ENCODE peak calls at places on chromosomes 7 and 10, in six cellular contexts. S is NAMALWA, U is transverse colon, V is Right ventricle myocardium superior, Z is GM04504, K is fibroblast of mammary gland. O is an unnamed sample.
A peak's percentile ranks its signal among the peaks of the same experiment; 100 is the strongest.

GRCh38 chr7:101681170-101682007 is 52.3 kb upstream of the MYL10 start:
- DNase-seq in S (no peak), U (no peak), V (peak; percentile 71), Z (peak; percentile 86), K (peak; percentile 84), O (peak; percentile 66)

GRCh38 chr10:44801383-44802327 is 109.5 kb upstream of the TMEM72 start:
- DNase-seq in S (no peak), U (peak; percentile 86), V (peak; percentile 94), Z (peak; percentile 84), K (peak; percentile 90), O (peak; percentile 98)

GRCh38 chr10:84563355-84563754 is 235.0 kb downstream of the CCSER2 start:
- DNase-seq in S (no peak), U (no peak), V (no peak), Z (no peak), K (no peak), O (no peak)

GRCh38 chr10:46538723-46539426 is 17.6 kb downstream of the GPRIN2 start:
- DNase-seq in S (no peak), U (no peak), V (no peak), Z (no peak), K (no peak), O (no peak)

GRCh38 chr10:86263907-86264306 is 102.7 kb downstream of the GRID1 start:
- DNase-seq in S (no peak), U (no peak), V (no peak), Z (no peak), K (no peak), O (no peak)

GRCh38 chr7:17097668-17098297 is 200.7 kb upstream of the AHR start:
- DNase-seq in S (no peak), U (no peak), V (no peak), Z (no peak), K (no peak), O (no peak)

GRCh38 chr10:80468002-80468401 is 13.9 kb downstream of the TSPAN14 start:
- DNase-seq in S (no peak), U (peak; percentile 72), V (peak; percentile 85), Z (no peak), K (no peak), O (no peak)

GRCh38 chr10:128628252-128628651 is 502.0 kb upstream of the MKI67 start:
- DNase-seq in S (no peak), U (no peak), V (no peak), Z (no peak), K (no peak), O (no peak)

GRCh38 chr7:39517240-39517639 is 49.0 kb upstream of the YAE1 start:
- DNase-seq in S (no peak), U (no peak), V (no peak), Z (no peak), K (no peak), O (no peak)

GRCh38 chr10:34124522-34125035 is 690.5 kb downstream of the PARD3 start:
- DNase-seq in S (no peak), U (no peak), V (no peak), Z (no peak), K (peak; percentile 73), O (peak; percentile 45)

GRCh38 chr10:5434017-5434753 is 21.8 kb downstream of the NET1 start:
- DNase-seq in S (peak; percentile 71), U (no peak), V (no peak), Z (no peak), K (peak; percentile 70), O (peak; percentile 85)

GRCh38 chr10:112286837-112287818 is 3.9 kb downstream of the TECTB start:
- DNase-seq in S (no peak), U (no peak), V (no peak), Z (no peak), K (no peak), O (no peak)

GRCh38 chr7:106015586-106016218 is 52.6 kb downstream of the CDHR3 start:
- DNase-seq in S (no peak), U (no peak), V (no peak), Z (no peak), K (no peak), O (no peak)

GRCh38 chr10:11146402-11147171 is 128.9 kb downstream of the CELF2 start:
- DNase-seq in S (no peak), U (no peak), V (no peak), Z (no peak), K (peak; percentile 48), O (peak; percentile 3)

O was measured in iris pigment epithelial cell.